ENCODE peak calls at places on chromosomes 7 and 10, in eight cellular contexts. G is SJSA1; Q is GM03348; K is AG08396; C is activated naive CD4-positive, alpha-beta T cell treated with anti-CD3 and anti-CD28 coated beads for 36 hours; Z is lung; S is anterior cingulate cortex; H is transverse colon. A is an unnamed sample.

GRCh38 chr10:79149662-79150443 is 81.1 kb downstream of the ZMIZ1 start:
- DNase-seq in G (peak), Q (peak), K (peak), C (peak), Z (peak), S (no peak), H (peak), A (peak)

GRCh38 chr7:38825721-38826440 is 83.1 kb downstream of the VPS41 start:
- DNase-seq in G (no peak), Q (peak), K (no peak), C (no peak), Z (no peak), S (no peak), H (no peak), A (no peak)

GRCh38 chr7:157425761-157426160 is 89.0 kb downstream of the DNAJB6 start:
- DNase-seq in G (no peak), Q (no peak), K (no peak), C (no peak), Z (no peak), S (no peak), H (no peak), A (no peak)

GRCh38 chr7:99782012-99782953 is 1.7 kb downstream of the CYP3A4 start:
- DNase-seq in G (peak), Q (no peak), K (no peak), C (no peak), Z (no peak), S (no peak), H (no peak), A (no peak)

GRCh38 chr10:7608001-7608400 is 58.8 kb downstream of the ITIH5 start:
- DNase-seq in G (no peak), Q (no peak), K (no peak), C (no peak), Z (no peak), S (no peak), H (no peak), A (no peak)

GRCh38 chr10:69895759-69896158 is 94.1 kb downstream of the COL13A1 start:
- DNase-seq in G (no peak), Q (peak), K (peak), C (no peak), Z (no peak), S (no peak), H (no peak), A (peak)

GRCh38 chr7:2661602-2662272 is 26.3 kb upstream of the AMZ1 start:
- DNase-seq in G (no peak), Q (no peak), K (no peak), C (no peak), Z (no peak), S (no peak), H (no peak), A (no peak)

GRCh38 chr10:27527597-27528295 is 23.6 kb downstream of the RAB18 start:
- DNase-seq in G (no peak), Q (no peak), K (no peak), C (no peak), Z (no peak), S (no peak), H (no peak), A (no peak)

GRCh38 chr10:35639651-35640311 is 2.3 kb downstream of the FZD8 start:
- DNase-seq in G (no peak), Q (peak), K (peak), C (no peak), Z (no peak), S (no peak), H (peak), A (peak)